ENCODE peak calls at places on chromosomes 6 and 20, in ten cellular contexts. Z is T-cell; H is Kasumi-1; K is pancreas; S is A549; L is NCI-H1930; Y is myocyte; F is activated T-helper 1 cell treated with anti-CD3 and anti-CD28 coated beads, Interleukin-2, amount 50 U/mL, for 16 hours; X is dorsolateral prefrontal cortex; E is HT1080. G is an unnamed sample.

GRCh38 chr20:40931348-40932044 is 97.1 kb upstream of the TOP1 start:
- DNase-seq in Z (no peak), H (peak), K (no peak), S (no peak), L (no peak), Y (no peak), F (no peak), X (no peak), E (no peak), G (peak)

GRCh38 chr6:112851141-112851540 is 504.0 kb downstream of the RFPL4B start:
- DNase-seq in Z (no peak), H (no peak), K (no peak), S (no peak), L (no peak), Y (no peak), F (no peak), X (no peak), E (no peak), G (no peak)

GRCh38 chr20:32474967-32475819 is 109.9 kb downstream of the NOL4L start:
- DNase-seq in Z (no peak), H (peak), K (peak), S (peak), L (no peak), Y (peak), F (no peak), X (no peak), E (peak), G (peak)

GRCh38 chr6:25232478-25232877 is 46.7 kb upstream of the CARMIL1 start:
- DNase-seq in Z (no peak), H (no peak), K (no peak), S (no peak), L (no peak), Y (no peak), F (no peak), X (no peak), E (no peak), G (peak)

GRCh38 chr6:165844801-165845364 is 181.8 kb upstream of the PDE10A start:
- DNase-seq in Z (no peak), H (no peak), K (no peak), S (no peak), L (no peak), Y (no peak), F (no peak), X (no peak), E (no peak), G (no peak)

GRCh38 chr20:46070215-46070910 is 19.4 kb downstream of the NCOA5 start:
- DNase-seq in Z (no peak), H (no peak), K (no peak), S (no peak), L (no peak), Y (no peak), F (no peak), X (no peak), E (peak), G (no peak)

GRCh38 chr6:75130784-75131183 is 75.1 kb downstream of the COL12A1 start:
- DNase-seq in Z (no peak), H (no peak), K (no peak), S (no peak), L (no peak), Y (no peak), F (no peak), X (no peak), E (no peak), G (no peak)

GRCh38 chr6:158061709-158062461 is 80.2 kb downstream of the SYNJ2 start:
- DNase-seq in Z (no peak), H (no peak), K (no peak), S (no peak), L (no peak), Y (no peak), F (no peak), X (no peak), E (peak), G (no peak)

GRCh38 chr6:70234561-70235236 is 68.2 kb downstream of the COL9A1 start:
- DNase-seq in Z (no peak), H (no peak), K (no peak), S (no peak), L (no peak), Y (no peak), F (no peak), X (no peak), E (no peak), G (no peak)

GRCh38 chr20:18057106-18057993 is at the start of gene OVOL2:
- DNase-seq in Z (no peak), H (no peak), K (peak), S (no peak), L (peak), Y (no peak), F (no peak), X (no peak), E (no peak), G (peak)

GRCh38 chr20:4817230-4817671 is 95.5 kb downstream of the PRND start:
- DNase-seq in Z (no peak), H (no peak), K (no peak), S (peak), L (no peak), Y (no peak), F (no peak), X (no peak), E (no peak), G (no peak)

GRCh38 chr6:166715065-166715464 is 88.0 kb upstream of the RPS6KA2 start:
- DNase-seq in Z (no peak), H (no peak), K (no peak), S (no peak), L (no peak), Y (no peak), F (no peak), X (no peak), E (no peak), G (no peak)

G was measured in glutamatergic neuron.